ENCODE peak calls at places on chromosomes 4 and X, in four cellular contexts. U, I, A and F are unnamed samples.

GRCh38 chr4:3441501-3442459 is at the start of gene HGFAC:
- DNase-seq in U (no peak), I (no peak), A (no peak), F (no peak)

GRCh38 chrX:37349131-37350033 is at the start of gene PRRG1:
- DNase-seq in U (peak; percentile 77), I (peak; percentile 83), A (peak; percentile 80), F (no peak)

GRCh38 chr4:143743591-143743990 is 43.1 kb upstream of the FREM3 start:
- DNase-seq in U (peak; percentile 50), I (no peak), A (no peak), F (no peak)

GRCh38 chrX:39336709-39337294 is 535.5 kb downstream of the MID1IP1 start:
- DNase-seq in U (peak; percentile 36), I (no peak), A (no peak), F (no peak)

GRCh38 chrX:96683997-96684338 is 674 bp upstream of the DIAPH2 start:
- DNase-seq in U (no peak), I (no peak), A (no peak), F (no peak)

GRCh38 chr4:40292313-40292759 is 42.8 kb upstream of the CHRNA9 start:
- DNase-seq in U (peak; percentile 15), I (peak; percentile 12), A (peak; percentile 36), F (peak; percentile 57)

GRCh38 chrX:154481911-154482601 is 3.0 kb upstream of the LAGE3 start:
- DNase-seq in U (no peak), I (no peak), A (no peak), F (no peak)

GRCh38 chr4:52212751-52213150 is 161.6 kb downstream of the SPATA18 start:
- DNase-seq in U (no peak), I (no peak), A (no peak), F (no peak)

GRCh38 chrX:53795583-53795982 is 109.1 kb upstream of the HUWE1 start:
- DNase-seq in U (no peak), I (peak; percentile 3), A (no peak), F (no peak)

GRCh38 chrX:9501362-9501761 is 36.5 kb downstream of the TBL1X start:
- DNase-seq in U (no peak), I (no peak), A (no peak), F (no peak)

GRCh38 chr4:86376850-86377249 is 17.0 kb upstream of the MAPK10 start:
- DNase-seq in U (no peak), I (peak; percentile 4), A (no peak), F (no peak)

GRCh38 chr4:2792711-2793577 is at the start of gene SH3BP2:
- DNase-seq in U (peak; percentile 69), I (peak; percentile 49), A (peak; percentile 97), F (no peak)

GRCh38 chr4:140135529-140136021 is 18.4 kb downstream of the MAML3 start:
- DNase-seq in U (peak; percentile 48), I (no peak), A (no peak), F (no peak)

GRCh38 chrX:121931567-121931966 is 884.2 kb downstream of the GLUD2 start:
- DNase-seq in U (no peak), I (no peak), A (no peak), F (no peak)

GRCh38 chr4:124961138-124961750 is 248.7 kb upstream of the ANKRD50 start:
- DNase-seq in U (no peak), I (no peak), A (no peak), F (no peak)

GRCh38 chr4:53595823-53596222 is 4.5 kb upstream of the LNX1 start:
- DNase-seq in U (no peak), I (no peak), A (no peak), F (no peak)

GRCh38 chr4:128635141-128635911 is 174.2 kb upstream of the JADE1 start:
- DNase-seq in U (no peak), I (peak; percentile 55), A (peak; percentile 42), F (no peak)

GRCh38 chr4:71404049-71404448 is 65.2 kb downstream of the SLC4A4 start:
- DNase-seq in U (no peak), I (peak; percentile 45), A (no peak), F (no peak)

GRCh38 chrX:97309717-97310116 is 426.0 kb downstream of the RPA4 start:
- DNase-seq in U (no peak), I (no peak), A (no peak), F (no peak)

GRCh38 chr4:12889054-12889453 is 595.1 kb downstream of the RAB28 start:
- DNase-seq in U (no peak), I (no peak), A (no peak), F (no peak)

GRCh38 chrX:43224496-43224895 is 431.6 kb upstream of the MAOA start:
- DNase-seq in U (no peak), I (no peak), A (no peak), F (no peak)

DNA sequence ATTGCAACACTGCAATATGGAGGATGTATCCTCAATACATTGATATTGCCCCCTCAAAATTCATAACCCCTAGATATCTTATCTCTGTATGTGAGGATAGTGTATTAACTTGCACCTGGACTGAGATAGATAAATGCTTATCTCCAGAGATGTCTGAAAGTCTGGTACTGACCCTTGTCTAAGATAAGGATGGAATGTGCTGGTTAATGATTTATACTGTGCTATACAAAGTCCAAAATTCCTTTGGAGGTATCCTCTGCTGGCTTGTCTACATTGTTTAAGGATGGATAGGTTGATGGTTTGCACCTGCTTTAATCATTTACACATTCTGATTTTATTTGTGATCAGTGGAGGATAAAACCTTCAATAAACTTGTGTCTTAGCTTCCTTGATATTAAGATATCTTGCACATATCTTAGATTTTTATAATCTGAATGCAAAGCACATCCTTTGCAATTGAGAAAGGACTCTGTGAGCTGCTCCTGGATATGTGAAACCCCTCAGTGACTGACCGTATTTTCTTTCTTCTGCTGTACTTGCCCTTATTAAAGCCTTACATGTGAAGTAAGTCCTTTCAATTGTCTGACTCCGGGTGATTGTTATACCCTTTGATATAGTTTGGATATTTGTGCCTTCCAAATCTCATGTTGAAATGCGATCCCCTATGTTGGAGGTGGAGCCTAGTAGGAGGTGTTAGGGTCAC is 430.3 kb upstream of the MAOA start:
- DNase-seq in U (no peak), I (no peak), A (no peak), F (no peak)
- H3K9me1 ChIP-seq in U (no peaks in the 10 kb centered on the region), I (no peaks in the 10 kb centered on the region), A (no peaks in the 10 kb centered on the region), F (no peaks in the 10 kb centered on the region)

DNA sequence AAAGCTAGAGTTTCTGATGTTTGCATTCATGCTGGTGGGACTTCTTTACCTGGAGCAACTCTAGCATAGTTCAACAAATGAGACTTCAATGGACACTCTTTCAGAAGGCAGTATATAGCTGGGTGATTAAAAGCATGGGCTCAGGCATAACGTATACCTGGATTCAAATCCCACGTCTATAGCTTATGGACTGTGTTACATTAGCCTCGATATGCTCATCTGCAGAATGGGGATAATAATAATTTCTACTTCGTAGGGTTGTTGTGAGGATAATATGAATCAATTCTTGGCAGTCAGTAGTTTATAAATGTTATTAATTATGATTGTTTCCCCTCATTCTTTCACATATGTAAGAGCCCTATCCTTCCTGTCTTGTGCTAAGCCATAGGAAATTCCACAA is 131.4 kb upstream of the TMEM164 start:
- DNase-seq in U (no peak), I (no peak), A (no peak), F (no peak)
- H3K27ac ChIP-seq in U (no peak overlapping the region), I (peak overlapping the region; percentile 7), A (no peak overlapping the region), F (no peak overlapping the region)

GRCh38 chrX:3160771-3161170 is 119.5 kb downstream of the ARSF start:
- DNase-seq in U (no peak), I (no peak), A (no peak), F (no peak)

GRCh38 chrX:3165808-3166207 is 124.5 kb downstream of the ARSF start:
- DNase-seq in U (no peak), I (no peak), A (no peak), F (no peak)

GRCh38 chrX:3154386-3154991 is 113.2 kb downstream of the ARSF start:
- DNase-seq in U (no peak), I (no peak), A (no peak), F (no peak)

GRCh38 chrX:3161686-3162085 is 120.4 kb downstream of the ARSF start:
- DNase-seq in U (no peak), I (peak; percentile 59), A (no peak), F (no peak)

GRCh38 chrX:3159995-3160715 is 118.9 kb downstream of the ARSF start:
- DNase-seq in U (no peak), I (no peak), A (no peak), F (no peak)
- H3K9me1 ChIP-seq in U (no peaks in the 10 kb centered on the region), I (no peaks in the 10 kb centered on the region), A (no peaks in the 10 kb centered on the region), F (no peaks in the 10 kb centered on the region)

GRCh38 chr4:15665738-15666365 is 10.7 kb upstream of the FBXL5 start:
- DNase-seq in U (peak; percentile 60), I (peak; percentile 58), A (no peak), F (peak; percentile 93)
- H3K27ac ChIP-seq in U (peak overlapping the region; percentile 77), I (no peak overlapping the region), A (no peak overlapping the region), F (peak overlapping the region; percentile 65)

GRCh38 chrX:115413246-115413878 is 123.8 kb downstream of the LUZP4 start:
- DNase-seq in U (peak; percentile 54), I (peak; percentile 72), A (no peak), F (no peak)
- H3K9me1 ChIP-seq in U (no peaks in the 10 kb centered on the region), I (no peaks in the 10 kb centered on the region), A (no peaks in the 10 kb centered on the region), F (no peaks in the 10 kb centered on the region)